ENCODE peak calls at places on chromosomes 16 and 17, in five cellular contexts. Y, T, W, U and A are unnamed samples.

GRCh38 chr17:50893183-50893993 is 27.2 kb upstream of the TOB1 start:
- DNase-seq in Y (no peak), T (peak; percentile 78), W (no peak), U (peak; percentile 55), A (no peak)

GRCh38 chr17:81567191-81567590 is 15.0 kb upstream of the FAAP100 start:
- DNase-seq in Y (no peak), T (no peak), W (no peak), U (no peak), A (no peak)

GRCh38 chr16:50178397-50179018 is 25.4 kb downstream of the TENT4B start:
- DNase-seq in Y (no peak), T (no peak), W (no peak), U (no peak), A (no peak)

GRCh38 chr16:29820271-29820701 is at the start of gene MVP:
- DNase-seq in Y (peak; percentile 79), T (peak; percentile 66), W (peak; percentile 45), U (peak; percentile 74), A (peak; percentile 53)

GRCh38 chr16:57764341-57765159 is 29.0 kb downstream of the KATNB1 start:
- DNase-seq in Y (no peak), T (peak; percentile 76), W (no peak), U (peak; percentile 86), A (no peak)

GRCh38 chr17:59154721-59155438 is at the start of gene SKA2:
- DNase-seq in Y (peak; percentile 95), T (no peak), W (peak; percentile 88), U (peak; percentile 95), A (peak; percentile 96)

GRCh38 chr16:28298511-28298878 is 6.2 kb downstream of the SBK1 start:
- DNase-seq in Y (no peak), T (no peak), W (no peak), U (no peak), A (no peak)

GRCh38 chr16:68869492-68870084 is 26.3 kb downstream of the TANGO6 start:
- DNase-seq in Y (no peak), T (no peak), W (no peak), U (no peak), A (no peak)

GRCh38 chr17:73291260-73291801 is 20.5 kb downstream of the CDC42EP4 start:
- DNase-seq in Y (peak; percentile 68), T (peak; percentile 95), W (no peak), U (peak; percentile 59), A (no peak)

GRCh38 chr17:44932526-44933097 is 15.0 kb downstream of the KIF18B start:
- DNase-seq in Y (peak; percentile 51), T (no peak), W (no peak), U (no peak), A (no peak)

GRCh38 chr16:15843635-15844279 is 13.1 kb downstream of the MYH11 start:
- DNase-seq in Y (no peak), T (no peak), W (no peak), U (no peak), A (no peak)

GRCh38 chr17:78774956-78775571 is 7.0 kb downstream of the CYTH1 start:
- DNase-seq in Y (no peak), T (no peak), W (no peak), U (no peak), A (peak; percentile 64)

GRCh38 chr16:2152695-2153506 is 2.7 kb upstream of the TRAF7 start:
- DNase-seq in Y (no peak), T (peak; percentile 32), W (peak; percentile 32), U (no peak), A (peak; percentile 53)

GRCh38 chr16:31704138-31704537 is 169.5 kb upstream of the ZNF267 start:
- DNase-seq in Y (no peak), T (no peak), W (no peak), U (no peak), A (no peak)

GRCh38 chr17:46193246-46193625 is at the start of gene KANSL1:
- DNase-seq in Y (peak; percentile 91), T (peak; percentile 88), W (peak; percentile 85), U (peak; percentile 99), A (peak; percentile 90)

GRCh38 chr17:50682938-50683337 is 24.8 kb downstream of the ANKRD40 start:
- DNase-seq in Y (no peak), T (no peak), W (no peak), U (no peak), A (no peak)

GRCh38 chr17:7047566-7047965 is 3.7 kb upstream of the SLC16A11 start:
- DNase-seq in Y (no peak), T (no peak), W (no peak), U (no peak), A (no peak)

GRCh38 chr16:58814348-58814801 is 80.3 kb upstream of the GOT2 start:
- DNase-seq in Y (peak; percentile 57), T (peak; percentile 54), W (peak; percentile 1), U (peak; percentile 47), A (peak; percentile 25)

GRCh38 chr16:88941933-88942909 is 34.8 kb downstream of the CBFA2T3 start:
- DNase-seq in Y (peak; percentile 77), T (no peak), W (peak; percentile 63), U (peak; percentile 81), A (peak; percentile 67)

GRCh38 chr17:66964930-66965800 is 658 bp downstream of the CACNG4 start:
- DNase-seq in Y (peak; percentile 37), T (no peak), W (peak; percentile 20), U (peak; percentile 81), A (peak; percentile 31)

GRCh38 chr16:68264128-68265077 is at the start of gene SLC7A6:
- DNase-seq in Y (peak; percentile 89), T (peak; percentile 52), W (peak; percentile 84), U (peak; percentile 94), A (peak; percentile 86)

GRCh38 chr16:87231911-87232310 is 85.3 kb downstream of the C16orf95 start:
- DNase-seq in Y (no peak), T (no peak), W (no peak), U (no peak), A (no peak)

GRCh38 chr17:75848523-75849303 is 4.5 kb upstream of the UNC13D start:
- DNase-seq in Y (peak; percentile 85), T (peak; percentile 30), W (peak; percentile 87), U (peak; percentile 76), A (peak; percentile 85)

GRCh38 chr17:77147357-77147801 is 6.6 kb downstream of the SEC14L1 start:
- DNase-seq in Y (no peak), T (no peak), W (no peak), U (no peak), A (no peak)

GRCh38 chr16:57977418-57978069 is 6.6 kb upstream of the CNGB1 start:
- DNase-seq in Y (no peak), T (no peak), W (no peak), U (no peak), A (no peak)

GRCh38 chr17:9444687-9445086 is 130.9 kb downstream of the STX8 start:
- DNase-seq in Y (no peak), T (peak; percentile 37), W (no peak), U (no peak), A (no peak)

GRCh38 chr16:54027126-54027922 is 259.3 kb downstream of the IRX3 start:
- DNase-seq in Y (no peak), T (peak; percentile 59), W (no peak), U (no peak), A (no peak)

GRCh38 chr16:87325480-87325879 is 8.3 kb upstream of the C16orf95 start:
- DNase-seq in Y (no peak), T (no peak), W (no peak), U (no peak), A (no peak)

GRCh38 chr16:85563515-85564276 is 49.4 kb upstream of the GSE1 start:
- DNase-seq in Y (peak; percentile 81), T (peak; percentile 40), W (no peak), U (no peak), A (no peak)

GRCh38 chr16:27982184-27982583 is 81.3 kb downstream of the GSG1L start:
- DNase-seq in Y (no peak), T (no peak), W (no peak), U (no peak), A (no peak)

GRCh38 chr17:10025976-10026785 is 121.1 kb upstream of the RCVRN start:
- DNase-seq in Y (no peak), T (no peak), W (no peak), U (no peak), A (no peak)

GRCh38 chr17:61337247-61337812 is 62.3 kb upstream of the TBX2 start:
- DNase-seq in Y (no peak), T (peak; percentile 35), W (no peak), U (no peak), A (no peak)

GRCh38 chr16:17359778-17360177 is 111.0 kb downstream of the XYLT1 start:
- DNase-seq in Y (no peak), T (no peak), W (peak; percentile 37), U (no peak), A (peak; percentile 54)

GRCh38 chr17:61352771-61353170 is 46.9 kb upstream of the TBX2 start:
- DNase-seq in Y (no peak), T (no peak), W (no peak), U (no peak), A (no peak)